ENCODE peak calls at places on chromosomes 11 and 22, in nine cellular contexts. D, V, N, X, S, F, E, W and I are unnamed samples.

GRCh38 chr11:29317669-29318068 is 699.2 kb downstream of the KCNA4 start:
- DNase-seq in E (no peak), X (no peak), V (no peak), D (no peak), S (no peak), W (no peak), N (no peak), F (no peak), I (no peak)

GRCh38 chr11:12694182-12694531 is 19.9 kb downstream of the TEAD1 start:
- DNase-seq in X (no peak), E (no peak), N (no peak), W (no peak), S (no peak), V (peak; percentile 53), D (peak; percentile 40), F (no peak), I (no peak)

GRCh38 chr11:111912535-111912934 is at the start of gene HSPB2:
- DNase-seq in S (peak; percentile 41), V (no peak), N (no peak), F (no peak), X (no peak), E (peak; percentile 55), D (no peak), W (no peak), I (no peak)

GRCh38 chr22:39773976-39774539 is 119.5 kb downstream of the ENTHD1 start:
- DNase-seq in N (no peak), E (no peak), D (peak; percentile 21), S (no peak), W (no peak), X (peak; percentile 11), V (no peak), F (no peak), I (no peak)

GRCh38 chr11:60485987-60486386 is 6.6 kb upstream of the MS4A12 start:
- DNase-seq in F (no peak), V (no peak), X (no peak), D (peak; percentile 19), E (no peak), S (no peak), W (no peak), N (no peak), I (no peak)

GRCh38 chr11:72752088-72752914 is at the start of gene ARAP1:
- DNase-seq in E (peak; percentile 74), X (peak; percentile 76), V (peak; percentile 85), N (no peak), S (peak; percentile 75), F (peak; percentile 47), W (peak; percentile 91), D (peak; percentile 65), I (peak; percentile 59)

GRCh38 chr11:117837070-117837776 is 12.7 kb upstream of the FXYD2 start:
- DNase-seq in F (no peak), X (no peak), V (no peak), S (peak; percentile 14), W (peak; percentile 39), N (no peak), E (no peak), D (no peak), I (no peak)

GRCh38 chr22:46063861-46064235 is 86.5 kb upstream of the PPARA start:
- DNase-seq in E (peak; percentile 8), W (peak; percentile 42), N (no peak), X (no peak), D (peak; percentile 61), V (no peak), F (peak; percentile 27), S (peak; percentile 50), I (no peak)

GRCh38 chr22:46090051-46090591 is 60.2 kb upstream of the PPARA start:
- DNase-seq in D (no peak), E (peak; percentile 60), V (peak; percentile 47), N (no peak), W (peak; percentile 65), F (peak; percentile 19), X (no peak), S (peak; percentile 75), I (no peak)

GRCh38 chr22:35539910-35540599 is 576 bp upstream of the RASD2 start:
- DNase-seq in V (peak; percentile 61), X (peak; percentile 56), D (peak; percentile 56), W (peak; percentile 79), E (peak; percentile 50), N (no peak), F (no peak), S (peak; percentile 65), I (peak; percentile 64)

GRCh38 chr11:113553235-113553634 is 78.0 kb upstream of the DRD2 start:
- DNase-seq in V (no peak), E (no peak), X (no peak), D (no peak), N (peak; percentile 59), W (no peak), F (no peak), S (no peak), I (no peak)

GRCh38 chr11:46338988-46339666 is 8.1 kb upstream of the DGKZ start:
- DNase-seq in N (no peak), W (no peak), S (no peak), E (peak; percentile 61), X (no peak), D (peak; percentile 59), F (no peak), V (no peak), I (no peak)

GRCh38 chr11:61737636-61738386 is 14.6 kb upstream of the MYRF start:
- DNase-seq in D (no peak), X (no peak), S (no peak), V (no peak), W (no peak), F (no peak), N (no peak), E (no peak), I (no peak)

GRCh38 chr22:27151407-27151806 is 494.0 kb downstream of the MIAT start:
- DNase-seq in D (no peak), E (no peak), S (no peak), V (no peak), N (no peak), X (no peak), W (no peak), F (no peak), I (no peak)

GRCh38 chr11:61026121-61027031 is 54.9 kb downstream of the CD6 start:
- DNase-seq in W (no peak), D (no peak), X (peak; percentile 34), E (no peak), N (no peak), S (no peak), F (no peak), V (no peak), I (no peak)

GRCh38 chr11:58837707-58838388 is 6.7 kb downstream of the GLYATL2 start:
- DNase-seq in E (no peak), S (no peak), W (no peak), N (no peak), F (no peak), V (no peak), D (no peak), X (no peak), I (no peak)
- H3K9me3 ChIP-seq in E (no peaks in the 10 kb centered on the region), S (no peaks in the 10 kb centered on the region), W (no peaks in the 10 kb centered on the region), N (no peaks in the 10 kb centered on the region), F (no peaks in the 10 kb centered on the region), V (no peaks in the 10 kb centered on the region), D (no peaks in the 10 kb centered on the region), X (no peaks in the 10 kb centered on the region), I (no peaks in the 10 kb centered on the region)

DNA sequence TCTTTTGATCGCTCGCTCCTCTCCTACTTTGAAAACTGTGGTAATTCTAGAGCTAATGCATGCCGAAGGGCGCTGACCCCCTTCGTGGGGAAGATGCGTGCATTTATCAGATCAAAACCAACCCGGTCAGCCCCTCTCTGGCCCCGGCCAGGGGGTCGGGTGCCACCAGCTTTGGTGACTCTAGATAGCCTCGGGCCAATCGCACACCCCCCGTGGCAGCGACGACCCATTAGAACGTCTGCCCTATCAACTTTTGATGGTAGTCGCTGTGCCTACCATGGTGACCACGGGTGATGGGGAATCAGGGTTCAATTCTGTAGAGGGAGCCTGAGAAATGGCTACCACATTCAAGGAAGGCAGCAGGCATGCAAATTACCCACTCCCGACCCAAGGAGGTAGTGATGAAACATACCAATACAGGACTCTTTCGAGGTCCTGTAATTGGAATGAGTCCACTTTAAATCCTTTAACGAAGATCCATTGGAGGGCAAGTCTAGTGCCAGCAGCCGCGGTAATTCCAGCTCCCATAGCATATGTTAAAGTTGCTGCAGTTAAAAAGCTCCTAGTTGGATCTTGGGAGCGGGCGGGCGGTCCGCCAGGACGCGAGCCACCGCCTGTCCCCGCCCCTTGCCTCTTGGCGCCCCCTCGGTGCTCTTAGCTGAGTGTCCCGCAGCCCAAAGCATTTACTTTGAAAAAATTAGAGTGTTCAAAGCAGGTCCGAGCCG is 3898.2 kb upstream of the OR11H1 start:
- DNase-seq in W (peak; percentile 66), N (no peak), F (no peak), V (no peak), S (no peak), X (no peak), E (no peak), D (no peak), I (no peak)
- H3K9me3 ChIP-seq in W (peaks cover 20% of the 10 kb centered on the region), N (peaks cover 57% of the 10 kb centered on the region), F (peaks cover 57% of the 10 kb centered on the region), V (peaks cover 37% of the 10 kb centered on the region), S (no peaks in the 10 kb centered on the region), X (peaks cover 6% of the 10 kb centered on the region), E (peaks cover 60% of the 10 kb centered on the region), D (no peaks in the 10 kb centered on the region), I (no peaks in the 10 kb centered on the region)

DNA sequence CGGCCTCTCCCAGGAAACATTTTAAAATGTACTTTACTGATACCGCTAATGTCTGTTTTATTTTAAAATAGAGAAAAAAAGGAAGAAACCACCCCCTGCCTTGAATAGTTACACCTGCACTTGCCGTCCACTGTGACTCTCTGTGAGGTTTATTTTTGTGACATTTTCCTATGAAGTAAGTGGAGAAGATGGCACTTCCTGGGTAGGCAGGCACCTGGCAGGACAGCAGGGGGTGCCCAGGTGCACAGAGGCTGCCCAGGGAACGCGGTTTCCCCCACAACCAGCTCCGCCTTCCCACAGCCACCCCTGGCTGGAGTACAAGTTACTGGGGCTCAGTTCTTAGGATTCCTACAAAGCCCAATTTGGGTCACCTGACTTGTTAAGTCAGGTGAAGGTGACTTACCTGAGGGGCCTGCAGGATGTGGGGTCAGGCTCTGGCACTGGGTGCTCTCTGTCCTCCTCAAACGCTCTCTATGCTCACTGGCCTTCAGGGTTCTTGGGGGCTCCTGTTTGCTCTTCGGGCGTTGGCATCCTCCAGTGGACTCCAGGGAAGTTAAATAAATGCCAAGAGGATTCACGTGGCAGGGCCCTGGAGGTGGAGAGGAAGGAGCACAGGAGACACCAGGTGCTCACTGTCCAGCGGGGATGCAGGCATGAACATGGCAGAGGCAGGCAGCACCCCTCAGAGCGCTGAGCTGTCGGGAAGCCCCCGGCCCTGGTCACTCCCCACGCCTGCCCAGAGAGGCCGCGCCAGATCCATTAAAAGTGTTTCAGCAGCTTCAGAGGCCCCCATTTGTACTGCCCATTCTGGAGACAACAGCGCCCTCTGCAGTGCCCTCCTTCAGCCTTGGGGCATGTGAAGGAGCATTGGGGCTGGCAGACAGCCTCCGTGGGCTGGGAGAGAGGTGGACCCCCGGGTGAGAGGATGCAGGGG is 1021.2 kb downstream of the TBC1D22A start:
- DNase-seq in D (no peak), F (no peak), E (no peak), N (no peak), X (no peak), V (no peak), S (no peak), W (no peak), I (no peak)
- H3K9me3 ChIP-seq in D (no peaks in the 10 kb centered on the region), F (peaks cover 22% of the 10 kb centered on the region), E (peaks cover 11% of the 10 kb centered on the region), N (peaks cover 95% of the 10 kb centered on the region), X (no peaks in the 10 kb centered on the region), V (no peaks in the 10 kb centered on the region), S (no peaks in the 10 kb centered on the region), W (no peaks in the 10 kb centered on the region), I (no peaks in the 10 kb centered on the region)

GRCh38 chr11:134474070-134474860 is 62.2 kb upstream of the B3GAT1 start:
- DNase-seq in N (no peak), V (no peak), X (no peak), E (no peak), F (no peak), D (no peak), S (no peak), W (peak; percentile 53), I (no peak)
- H3K9me3 ChIP-seq in N (peaks cover 80% of the 10 kb centered on the region), V (no peaks in the 10 kb centered on the region), X (no peaks in the 10 kb centered on the region), E (no peaks in the 10 kb centered on the region), F (no peaks in the 10 kb centered on the region), D (no peaks in the 10 kb centered on the region), S (no peaks in the 10 kb centered on the region), W (no peaks in the 10 kb centered on the region), I (no peaks in the 10 kb centered on the region)